ENCODE peak calls at places on chromosomes 7 and 10, in four cellular contexts. Z, J, Q and F are unnamed samples.

GRCh38 chr7:28112883-28113540 is 67.6 kb downstream of the JAZF1 start:
- DNase-seq in Z (peak), Q (no peak), J (no peak), F (no peak)

GRCh38 chr10:11869743-11870460 is 46.7 kb downstream of the PROSER2 start:
- DNase-seq in J (no peak), Z (no peak), Q (no peak), F (no peak)

GRCh38 chr10:43230909-43231522 is 35.8 kb downstream of the RASGEF1A start:
- DNase-seq in Z (no peak), Q (no peak), J (no peak), F (peak)

GRCh38 chr7:1457949-1458675 is 1.2 kb downstream of the MICALL2 start:
- DNase-seq in J (no peak), Q (no peak), Z (no peak), F (no peak)

GRCh38 chr7:150360682-150361058 is 8.0 kb upstream of the REPIN1 start:
- DNase-seq in Z (no peak), Q (no peak), J (no peak), F (no peak)

GRCh38 chr10:17742918-17743317 is 9.1 kb upstream of the TMEM236 start:
- DNase-seq in Z (peak), Q (no peak), J (no peak), F (peak)

GRCh38 chr7:101818699-101819071 is 1.3 kb downstream of the CUX1 start:
- DNase-seq in Z (no peak), J (no peak), Q (no peak), F (no peak)

GRCh38 chr7:17506090-17506489 is 207.6 kb downstream of the AHR start:
- DNase-seq in Z (peak), J (no peak), Q (no peak), F (no peak)

GRCh38 chr10:83212632-83213349 is 926.5 kb upstream of the GHITM start:
- DNase-seq in Z (no peak), Q (no peak), J (peak), F (no peak)

GRCh38 chr7:51187941-51188340 is 128.7 kb downstream of the COBL start:
- DNase-seq in Z (peak), Q (no peak), J (no peak), F (peak)

GRCh38 chr7:133315332-133316040 is 62.6 kb downstream of the EXOC4 start:
- DNase-seq in Z (no peak), J (no peak), Q (no peak), F (no peak)

GRCh38 chr10:104406715-104407517 is 53.3 kb downstream of the CFAP58 start:
- DNase-seq in J (no peak), Q (no peak), Z (peak), F (no peak)

GRCh38 chr10:46014683-46015405 is 15.6 kb downstream of the NCOA4 start:
- DNase-seq in Z (no peak), Q (no peak), J (no peak), F (no peak)

GRCh38 chr10:96512524-96512991 is 1.2 kb downstream of the TLL2 start:
- DNase-seq in Z (peak), J (no peak), Q (no peak), F (no peak)

GRCh38 chr7:149369497-149369896 is 91.4 kb downstream of the ZNF777 start:
- DNase-seq in Q (no peak), Z (peak), J (no peak), F (no peak)

GRCh38 chr10:4691301-4691700 is 134.7 kb upstream of the AKR1E2 start:
- DNase-seq in Z (no peak), Q (no peak), J (no peak), F (no peak)

GRCh38 chr10:34681933-34682332 is 133.2 kb downstream of the PARD3 start:
- DNase-seq in Z (no peak), J (no peak), Q (no peak), F (no peak)

GRCh38 chr7:33195264-33195663 is 65.9 kb downstream of the BBS9 start:
- DNase-seq in Z (no peak), Q (no peak), J (no peak), F (no peak)

GRCh38 chr10:58239561-58240169 is 28.0 kb downstream of the IPMK start:
- DNase-seq in Q (no peak), Z (no peak), J (no peak), F (no peak)

GRCh38 chr7:130943336-130943901 is 209.4 kb upstream of the KLF14 start:
- DNase-seq in Q (no peak), Z (no peak), J (no peak), F (no peak)

GRCh38 chr10:90912176-90912575 is 8.7 kb downstream of the ANKRD1 start:
- DNase-seq in J (peak), Z (no peak), Q (no peak), F (no peak)

GRCh38 chr7:50614721-50615518 is 49.7 kb upstream of the DDC start:
- DNase-seq in J (no peak), Z (peak), Q (no peak), F (no peak)

GRCh38 chr7:3589756-3590155 is 288.7 kb downstream of the SDK1 start:
- DNase-seq in Q (no peak), Z (no peak), J (peak), F (no peak)

GRCh38 chr7:3591944-3592343 is 290.9 kb downstream of the SDK1 start:
- DNase-seq in J (no peak), Q (no peak), Z (no peak), F (no peak)

GRCh38 chr7:3588341-3588740 is 287.3 kb downstream of the SDK1 start:
- DNase-seq in Q (no peak), Z (no peak), J (no peak), F (no peak)

GRCh38 chr7:3592438-3593134 is 291.5 kb downstream of the SDK1 start:
- DNase-seq in Z (peak), J (no peak), Q (no peak), F (no peak)

GRCh38 chr7:3591150-3591549 is 290.1 kb downstream of the SDK1 start:
- DNase-seq in Z (no peak), J (no peak), Q (no peak), F (no peak)
- TF ChIP-seq CTCF in Z (no peak), J (no peak), Q (no peak), F (no peak)

DNA sequence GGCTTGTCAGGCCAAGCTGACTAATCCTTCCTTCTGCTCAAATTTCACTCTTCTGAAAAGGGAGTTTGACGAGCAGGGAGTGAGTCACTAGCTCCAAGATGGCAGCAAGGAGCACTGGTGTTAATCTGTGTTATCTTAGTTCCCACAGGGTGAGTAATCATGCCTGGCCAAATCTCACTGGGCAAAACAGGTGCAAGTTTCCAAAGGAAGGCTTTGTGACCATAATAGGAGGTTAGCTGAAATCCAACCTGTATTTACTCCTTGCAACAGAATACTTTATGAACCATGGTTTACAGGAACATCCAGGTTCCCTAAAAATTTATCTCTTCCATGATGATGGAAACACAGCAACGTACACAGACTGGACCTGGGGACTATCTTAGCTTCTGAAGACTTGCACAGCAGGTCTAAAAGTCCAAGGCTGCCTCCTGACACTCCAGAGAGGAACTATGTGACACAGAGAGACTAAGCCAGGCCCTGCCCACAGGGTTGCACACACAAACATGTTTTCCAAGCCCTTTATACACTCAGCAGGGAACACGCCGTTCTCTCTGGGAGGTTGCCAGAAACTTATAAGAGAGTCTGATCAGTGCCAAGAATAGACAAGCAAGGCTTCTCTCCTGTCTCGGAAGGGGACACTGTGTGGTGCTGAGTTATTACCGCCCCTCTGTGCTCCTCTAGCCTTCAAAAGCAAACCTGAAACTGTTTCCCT is 46.3 kb downstream of the PDK4 start:
- DNase-seq in Q (peak), Z (peak), J (no peak), F (peak)
- H3K4me3 ChIP-seq in Q (peak), Z (no peak), J (no peak), F (peak)

GRCh38 chr7:3065724-3066143 is 22.1 kb upstream of the CARD11 start:
- DNase-seq in Q (no peak), Z (peak), J (no peak), F (no peak)
- TF ChIP-seq CTCF in Q (peak), Z (peak), J (peak), F (peak)

DNA sequence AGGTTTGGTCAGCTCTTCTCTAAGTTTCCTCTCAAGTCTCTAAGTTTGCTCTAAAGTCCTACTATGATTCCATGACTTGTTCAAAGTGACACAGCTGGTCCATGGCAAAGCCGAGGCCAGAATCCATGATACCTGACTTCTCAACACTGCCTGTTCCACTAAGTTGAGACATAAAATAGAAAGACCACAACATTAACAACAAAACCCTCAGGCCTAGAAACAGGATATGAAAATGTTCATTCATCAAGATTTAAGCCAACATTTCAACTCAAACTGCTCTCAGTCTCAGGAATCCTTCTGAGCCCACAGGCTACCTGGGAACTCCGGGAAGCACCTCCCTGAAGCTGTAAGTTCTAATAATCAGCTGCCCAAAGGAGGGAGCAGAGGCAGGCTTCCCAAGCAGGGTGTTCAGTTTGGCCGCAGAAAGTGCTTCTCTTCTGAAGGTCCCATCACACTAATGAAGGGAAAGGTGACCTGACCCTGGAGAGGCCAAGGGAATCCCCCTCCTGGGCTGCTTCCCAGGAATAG is 62.9 kb downstream of the STK17A start:
- DNase-seq in Q (no peak), Z (no peak), J (no peak), F (no peak)
- H3K4me3 ChIP-seq in Q (no peak), Z (no peak), J (no peak), F (no peak)

GRCh38 chr7:38127216-38128207 is 50.5 kb upstream of the STARD3NL start:
- DNase-seq in Z (no peak), Q (no peak), J (no peak), F (no peak)

GRCh38 chr7:38120076-38120475 is 58.0 kb upstream of the STARD3NL start:
- DNase-seq in Q (no peak), J (no peak), Z (no peak), F (no peak)

GRCh38 chr7:38129162-38129561 is 48.9 kb upstream of the STARD3NL start:
- DNase-seq in J (no peak), Z (no peak), Q (no peak), F (no peak)

GRCh38 chr7:38123494-38123893 is 54.6 kb upstream of the STARD3NL start:
- DNase-seq in J (no peak), Z (no peak), Q (no peak), F (no peak)
- TF ChIP-seq CTCF in J (no peak), Z (no peak), Q (no peak), F (no peak)

GRCh38 chr10:123891147-123892011 is at the start of gene CPXM2:
- DNase-seq in Z (peak), Q (no peak), J (no peak), F (no peak)
- H3K4me3 ChIP-seq in Z (no peak), Q (peak), J (no peak), F (peak)

DNA sequence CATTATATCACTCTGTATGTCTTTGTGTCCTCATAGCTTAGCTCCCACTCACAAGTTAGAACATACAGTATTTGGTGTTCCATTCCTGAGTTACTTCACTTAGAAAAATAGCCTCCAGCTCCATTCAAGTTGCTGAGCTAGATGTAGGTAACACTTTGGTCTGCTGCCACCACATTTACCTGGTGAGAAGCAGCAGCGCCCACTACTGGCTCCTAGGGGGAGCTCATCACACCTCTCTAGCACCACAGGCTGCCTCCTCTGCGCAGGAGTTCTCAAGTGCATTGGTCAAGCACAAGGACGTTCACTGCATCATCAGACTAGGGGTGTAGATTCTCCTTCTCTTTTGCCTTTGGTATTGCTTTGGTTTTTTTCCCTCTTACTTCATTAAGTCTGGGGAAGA is 530.9 kb upstream of the AUTS2 start:
- DNase-seq in Q (no peak), J (peak), Z (peak), F (no peak)
- TF ChIP-seq CTCF in Q (no peak), J (peak), Z (peak), F (no peak)

GRCh38 chr10:110455440-110455839 is 42.3 kb upstream of the DUSP5 start:
- DNase-seq in J (no peak), Z (no peak), Q (no peak), F (no peak)

GRCh38 chr10:110457851-110458582 is 39.7 kb upstream of the DUSP5 start:
- DNase-seq in J (no peak), Q (no peak), Z (no peak), F (no peak)

GRCh38 chr10:110456523-110457091 is 41.1 kb upstream of the DUSP5 start:
- DNase-seq in J (peak), Q (no peak), Z (no peak), F (no peak)

GRCh38 chr10:110458583-110458920 is 39.2 kb upstream of the DUSP5 start:
- DNase-seq in Q (no peak), J (no peak), Z (no peak), F (no peak)

DNA sequence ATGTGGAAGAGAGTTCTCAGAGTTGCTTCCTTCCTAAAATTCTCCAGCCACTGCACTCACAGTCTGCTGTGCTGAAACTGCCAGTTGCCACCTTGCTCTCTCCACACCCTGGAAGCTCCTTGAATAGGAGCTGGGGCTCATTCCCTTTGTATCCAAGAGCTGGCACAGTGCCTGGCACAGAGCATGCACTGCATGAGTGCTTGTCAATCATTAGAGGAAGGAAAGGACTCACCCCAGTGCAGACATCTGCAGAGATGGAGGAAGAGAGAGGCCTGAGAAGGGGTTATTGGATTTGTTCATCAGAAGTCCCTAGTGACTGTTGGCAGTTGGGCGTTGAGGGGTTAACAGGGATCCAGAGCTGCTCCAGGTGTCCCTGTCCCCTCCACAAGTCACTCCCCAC is 41.7 kb upstream of the DUSP5 start:
- DNase-seq in Z (no peak), Q (no peak), J (no peak), F (no peak)
- H3K4me3 ChIP-seq in Z (no peak), Q (no peak), J (no peak), F (no peak)

GRCh38 chr10:73253226-73253557 is 748 bp upstream of the MRPS16 start:
- DNase-seq in Z (peak), J (no peak), Q (no peak), F (no peak)
- TF ChIP-seq CTCF in Z (no peak), J (peak), Q (no peak), F (no peak)